ENCODE peak calls at places on chromosomes 5 and 9, in four cellular contexts. S, J, H and G are unnamed samples.

GRCh38 chr9:70672136-70672535 is 257.7 kb upstream of the KLF9 start:
- DNase-seq in H (no peak), J (no peak), S (no peak), G (no peak)

GRCh38 chr9:121620777-121621437 is 30.5 kb upstream of the DAB2IP start:
- DNase-seq in H (peak; percentile 50), S (peak; percentile 56), J (peak; percentile 41), G (peak; percentile 74)

GRCh38 chr9:97386265-97386633 is 25.6 kb upstream of the TDRD7 start:
- DNase-seq in H (no peak), J (peak; percentile 43), S (no peak), G (no peak)

GRCh38 chr5:179311091-179311470 is 34.2 kb downstream of the ADAMTS2 start:
- DNase-seq in J (no peak), S (no peak), H (no peak), G (peak; percentile 6)

GRCh38 chr5:75588666-75589065 is 22.6 kb upstream of the ANKDD1B start:
- DNase-seq in S (no peak), H (no peak), J (no peak), G (no peak)

GRCh38 chr5:111935835-111936234 is 178.8 kb upstream of the NREP start:
- DNase-seq in S (no peak), J (no peak), H (no peak), G (no peak)

GRCh38 chr9:126456396-126456795 is 129.8 kb downstream of the MVB12B start:
- DNase-seq in J (no peak), H (no peak), S (no peak), G (no peak)

GRCh38 chr9:76401580-76402354 is 7.5 kb upstream of the RFK start:
- DNase-seq in J (peak; percentile 91), S (peak; percentile 33), H (no peak), G (no peak)

GRCh38 chr5:177369913-177370487 is 12.3 kb downstream of the RGS14 start:
- DNase-seq in S (no peak), H (no peak), J (no peak), G (no peak)

GRCh38 chr5:67244345-67244793 is 47.8 kb upstream of the CD180 start:
- DNase-seq in H (no peak), S (no peak), J (peak; percentile 28), G (no peak)

GRCh38 chr5:61678966-61679365 is 346.9 kb downstream of the ZSWIM6 start:
- DNase-seq in S (peak; percentile 61), H (no peak), J (no peak), G (peak; percentile 49)

GRCh38 chr9:3385871-3386270 is 139.9 kb downstream of the RFX3 start:
- DNase-seq in J (no peak), S (no peak), H (no peak), G (no peak)

GRCh38 chr9:74497750-74498615 is 848 bp downstream of the RORB start:
- DNase-seq in H (no peak), S (peak; percentile 37), J (no peak), G (peak; percentile 63)

GRCh38 chr5:135560858-135561257 is 17.9 kb downstream of the CXCL14 start:
- DNase-seq in J (peak; percentile 63), H (peak; percentile 80), S (peak; percentile 76), G (peak; percentile 89)

GRCh38 chr9:90547896-90548295 is 94.7 kb downstream of the DIRAS2 start:
- DNase-seq in J (no peak), H (no peak), S (no peak), G (no peak)

GRCh38 chr5:80192507-80193241 is 63.2 kb downstream of the SERINC5 start:
- DNase-seq in J (peak; percentile 31), S (peak; percentile 5), H (no peak), G (no peak)

GRCh38 chr5:170882345-170882744 is 20.5 kb downstream of the RANBP17 start:
- DNase-seq in H (no peak), S (no peak), J (no peak), G (no peak)
- TF ChIP-seq NR3C1 in H (no peak), S (no peak), J (no peak), G (no peak)

GRCh38 chr5:50665091-50665490 is 1.3 kb upstream of the PARP8 start:
- DNase-seq in H (no peak), S (no peak), J (no peak), G (no peak)

GRCh38 chr5:50666261-50667078 is at the start of gene PARP8:
- DNase-seq in J (no peak), H (no peak), S (no peak), G (peak; percentile 66)

GRCh38 chr5:50667079-50667652 is 729 bp downstream of the PARP8 start:
- DNase-seq in S (peak; percentile 23), H (no peak), J (no peak), G (peak; percentile 66)

GRCh38 chr5:50667653-50668403 is 1.4 kb downstream of the PARP8 start:
- DNase-seq in J (no peak), S (no peak), H (no peak), G (peak; percentile 79)

DNA sequence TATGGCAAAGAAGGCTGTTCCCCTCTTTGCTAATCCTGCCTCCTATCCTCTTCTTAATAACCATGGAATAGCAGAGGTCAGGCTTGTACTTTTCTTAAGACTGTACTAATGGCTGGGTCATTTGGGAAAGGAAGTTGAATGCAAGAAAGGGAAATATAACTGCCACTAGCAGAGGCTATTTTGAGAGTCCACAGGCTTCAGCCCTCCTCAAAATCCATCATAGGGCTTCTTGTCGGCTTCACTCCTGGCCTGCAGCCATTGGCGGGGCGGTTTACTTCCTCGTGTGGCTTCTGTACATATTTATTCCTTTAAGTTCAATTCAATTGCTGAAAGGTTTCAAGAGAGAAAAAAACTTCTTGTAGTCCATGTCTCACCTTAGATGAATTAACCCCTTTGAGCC is 2.8 kb upstream of the PARP8 start:
- DNase-seq in J (no peak), H (no peak), S (no peak), G (no peak)
- TF ChIP-seq NR3C1 in J (no peak), H (no peak), S (no peak), G (no peak)

DNA sequence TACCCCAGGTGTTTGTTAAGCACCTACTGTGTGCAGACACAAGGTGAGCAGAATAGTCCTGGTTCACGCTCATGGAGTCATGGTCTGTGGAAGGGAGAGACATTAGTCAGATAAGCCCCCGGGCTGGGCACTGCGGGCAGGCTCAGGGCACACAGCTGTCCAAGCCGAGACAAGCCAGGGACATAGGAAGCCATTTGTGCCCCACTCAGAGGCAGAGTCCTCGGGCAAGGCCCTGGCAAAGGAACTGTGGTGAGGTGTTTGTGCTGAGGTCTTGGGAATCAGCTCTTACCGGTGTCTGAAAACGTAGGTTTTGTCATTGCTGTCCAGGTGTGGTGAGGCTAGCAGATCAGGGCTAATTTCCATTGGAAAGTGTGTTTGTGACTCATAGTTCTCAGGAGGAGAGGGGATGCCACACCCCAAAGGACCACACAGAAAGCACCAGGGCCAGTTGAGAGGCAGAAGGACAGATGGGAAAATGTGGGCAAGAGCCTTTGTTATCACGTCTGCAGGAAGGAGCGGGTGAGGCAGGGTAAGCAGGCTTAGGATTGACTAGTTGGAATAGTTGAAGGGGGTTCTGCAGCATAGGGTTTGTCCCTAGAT is 46.1 kb upstream of the NEURL1B start:
- DNase-seq in J (no peak), S (no peak), H (no peak), G (no peak)
- TF ChIP-seq NR3C1 in J (no peak), S (no peak), H (no peak), G (no peak)

GRCh38 chr5:181028032-181028819 is 11.8 kb upstream of the BTNL9 start:
- DNase-seq in S (peak; percentile 86), J (no peak), H (peak; percentile 80), G (peak; percentile 74)
- TF ChIP-seq NR3C1 in S (no peak), J (no peak), H (no peak), G (no peak)

GRCh38 chr5:97046270-97046982 is 96.0 kb downstream of the LIX1 start:
- DNase-seq in S (peak; percentile 23), H (no peak), J (no peak), G (no peak)
- TF ChIP-seq NR3C1 in S (no peak), H (no peak), J (no peak), G (no peak)

GRCh38 chr9:134984372-134985240 is 66.9 kb upstream of the FCN1 start:
- DNase-seq in H (no peak), J (no peak), S (no peak), G (no peak)
- TF ChIP-seq NR3C1 in H (no peak), J (no peak), S (no peak), G (no peak)

DNA sequence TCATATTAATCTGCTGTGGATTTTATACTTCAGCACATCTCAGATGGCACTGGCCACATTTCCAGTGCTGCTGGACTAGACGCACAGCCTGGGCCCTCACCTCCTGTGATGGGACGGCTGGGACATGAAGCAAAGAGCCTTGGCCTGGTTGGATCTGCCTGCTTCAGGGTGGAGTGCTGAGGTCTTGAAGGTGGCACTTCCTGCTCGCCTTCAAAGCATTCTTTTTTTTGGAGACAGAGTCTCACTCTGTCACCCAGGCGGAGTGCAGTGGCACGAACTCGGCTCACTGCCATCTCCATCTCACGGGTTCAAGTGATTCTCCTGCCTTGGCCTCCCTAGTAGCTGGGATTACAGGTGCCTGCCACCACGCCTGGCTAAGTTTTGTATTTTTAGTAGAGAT is 73.1 kb downstream of the RAPGEF1 start:
- DNase-seq in H (no peak), S (no peak), J (no peak), G (no peak)
- TF ChIP-seq NR3C1 in H (no peak), S (no peak), J (no peak), G (no peak)

DNA sequence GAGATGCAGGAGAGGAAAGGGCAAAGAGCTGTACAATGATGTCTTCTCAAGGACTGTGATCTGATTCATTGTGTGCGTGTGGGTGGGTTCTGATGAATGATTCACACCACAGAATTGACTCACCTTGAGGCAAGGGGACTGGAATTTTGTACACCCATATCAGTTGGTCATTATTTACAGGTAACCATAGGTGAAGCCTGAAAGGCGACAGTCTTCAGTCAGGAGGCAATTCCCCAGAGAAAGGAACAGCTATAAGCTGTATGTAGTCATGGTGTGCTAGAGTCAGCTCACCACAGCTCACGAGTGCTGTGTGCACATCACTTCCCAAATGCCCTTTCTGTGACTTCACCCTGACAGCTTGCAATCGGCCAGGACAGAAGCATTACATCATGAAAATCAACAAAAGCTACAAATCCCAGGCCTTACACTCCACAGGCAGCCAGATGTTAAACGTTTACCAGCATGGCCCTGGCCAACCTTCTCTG is 87.6 kb upstream of the RPS23 start:
- DNase-seq in S (peak; percentile 53), H (no peak), J (peak; percentile 87), G (no peak)
- TF ChIP-seq NR3C1 in S (no peak), H (no peak), J (no peak), G (no peak)

GRCh38 chr5:56128166-56128565 is 105.0 kb downstream of the ANKRD55 start:
- DNase-seq in J (no peak), S (no peak), H (no peak), G (no peak)
- TF ChIP-seq NR3C1 in J (no peak), S (no peak), H (no peak), G (no peak)